ENCODE peak calls at places on chromosome 2, in four cellular contexts. U is A549, I is B cell, V is NCI-H524. F is an unnamed sample.
A peak's percentile ranks its signal among the peaks of the same experiment; 100 is the strongest.

GRCh38 chr2:229240984-229241491 is 30.0 kb downstream of the PID1 start:
- DNase-seq in U (no peak), I (no peak), V (no peak), F (no peak)

GRCh38 chr2:218194880-218195279 is 22.1 kb upstream of the ARPC2 start:
- DNase-seq in U (no peak), I (no peak), V (no peak), F (no peak)

GRCh38 chr2:134194519-134194918 is 59.4 kb upstream of the MGAT5 start:
- DNase-seq in U (no peak), I (no peak), V (no peak), F (no peak)

GRCh38 chr2:28627722-28628480 is 123.7 kb upstream of the PPP1CB start:
- DNase-seq in U (no peak), I (no peak), V (no peak), F (no peak)

GRCh38 chr2:14831458-14831857 is 198.9 kb downstream of the LRATD1 start:
- DNase-seq in U (no peak), I (no peak), V (peak; percentile 43), F (no peak)

GRCh38 chr2:230680463-230681195 is 32.0 kb upstream of the CAB39 start:
- DNase-seq in U (no peak), I (no peak), V (peak; percentile 18), F (no peak)

GRCh38 chr2:152924722-152925121 is 206.3 kb downstream of the ARL6IP6 start:
- DNase-seq in U (no peak), I (no peak), V (no peak), F (no peak)

GRCh38 chr2:11876436-11876835 is 130.0 kb downstream of the LPIN1 start:
- DNase-seq in U (no peak), I (no peak), V (no peak), F (no peak)

GRCh38 chr2:230326453-230327417 is at the start of gene SP140L:
- DNase-seq in U (peak; percentile 55), I (peak; percentile 71), V (no peak), F (no peak)

GRCh38 chr2:169877406-169877805 is 50.2 kb downstream of the UBR3 start:
- DNase-seq in U (peak; percentile 54), I (no peak), V (peak; percentile 13), F (peak; percentile 40)